ENCODE peak calls at places on chromosomes 6 and 20, in four cellular contexts. Z is A673; Y is aorta; T is CD8-positive, alpha-beta T cell. P is an unnamed sample. For H3K27me3 and H3K9me3, the result is how much of the 10 kb centered on the place peaks cover.

GRCh38 chr6:101120747-101121146 is 239.6 kb upstream of the ASCC3 start:
- DNase-seq in T (no peak), Y (no peak), Z (no peak), P (no peak)

GRCh38 chr6:41723178-41723935 is 12.1 kb downstream of the TFEB start:
- DNase-seq in Y (peak), T (no peak), Z (peak), P (peak)

GRCh38 chr6:93679836-93680235 is 260.5 kb upstream of the EPHA7 start:
- DNase-seq in T (no peak), Y (no peak), Z (no peak), P (no peak)

GRCh38 chr20:18719426-18719825 is 94.2 kb upstream of the SCP2D1 start:
- DNase-seq in T (no peak), Z (no peak), Y (no peak), P (no peak)

GRCh38 chr20:34634392-34634791 is 42.5 kb downstream of the PIGU start:
- DNase-seq in Y (no peak), Z (no peak), T (no peak), P (no peak)

GRCh38 chr6:108546079-108547049 is 14.4 kb upstream of the FOXO3 start:
- DNase-seq in Z (no peak), Y (no peak), T (no peak), P (no peak)

GRCh38 chr20:63963348-63963741 is 6.4 kb downstream of the ZNF512B start:
- DNase-seq in T (no peak), Y (no peak), Z (no peak), P (no peak)

GRCh38 chr6:43887906-43888683 is 118.1 kb downstream of the VEGFA start:
- DNase-seq in T (no peak), Z (no peak), Y (peak), P (no peak)

GRCh38 chr6:90326404-90327057 is 29.9 kb upstream of the BACH2 start:
- DNase-seq in Z (no peak), T (no peak), Y (no peak), P (no peak)

GRCh38 chr6:71982385-71982784 is 96.0 kb downstream of the RIMS1 start:
- DNase-seq in T (no peak), Y (no peak), Z (no peak), P (no peak)

DNA sequence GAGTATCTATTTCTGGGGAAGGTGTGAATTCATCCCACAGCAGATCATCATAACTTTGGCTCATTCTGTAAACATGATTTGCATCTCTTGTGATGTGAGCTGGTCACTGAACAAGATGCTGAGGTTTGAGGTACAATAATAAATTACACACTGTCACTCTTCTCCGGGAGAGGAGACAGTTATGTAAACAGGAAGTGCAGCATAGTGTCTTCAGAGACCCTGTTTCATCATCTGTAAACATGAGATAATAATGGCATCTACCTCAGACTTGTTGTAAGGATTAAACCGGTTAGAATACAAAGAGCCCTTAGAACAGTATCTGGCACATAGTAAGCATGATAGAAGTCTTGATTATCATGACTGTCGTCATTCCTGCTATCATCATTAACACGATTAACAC is 125.2 kb downstream of the TBC1D7 start:
- DNase-seq in T (no peak), Z (no peak), Y (no peak), P (no peak)
- H3K27me3 ChIP-seq in T (under half), Z (under half), Y (under half), P (under half)

GRCh38 chr6:26599134-26599533 is 2.4 kb downstream of the ABT1 start:
- DNase-seq in T (no peak), Z (no peak), Y (no peak), P (no peak)

GRCh38 chr6:26597821-26598220 is 1.1 kb downstream of the ABT1 start:
- DNase-seq in T (no peak), Z (no peak), Y (no peak), P (no peak)

GRCh38 chr6:26599591-26599990 is 2.8 kb downstream of the ABT1 start:
- DNase-seq in Z (no peak), Y (no peak), T (no peak), P (no peak)

GRCh38 chr6:26597389-26597766 is 625 bp downstream of the ABT1 start:
- DNase-seq in Y (no peak), Z (no peak), T (no peak), P (no peak)

DNA sequence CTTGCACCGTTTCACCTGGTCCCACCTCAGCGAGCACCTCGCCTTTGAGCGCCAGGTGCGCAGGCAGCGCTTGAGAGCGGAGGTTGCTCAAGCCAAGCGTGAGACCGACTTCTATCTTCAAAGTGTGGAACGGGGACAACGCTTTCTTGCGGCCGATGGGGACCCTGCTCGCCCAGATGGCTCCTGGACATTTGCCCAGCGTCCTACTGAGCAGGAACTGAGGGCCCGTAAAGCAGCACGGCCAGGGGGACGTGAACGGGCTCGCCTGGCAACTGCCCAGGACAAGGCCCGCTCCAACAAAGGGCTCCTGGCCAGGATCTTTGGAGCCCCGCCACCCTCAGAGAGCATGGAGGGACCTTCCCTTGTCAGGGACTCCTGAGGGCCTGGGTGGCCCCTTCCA is 1.5 kb downstream of the ABT1 start:
- DNase-seq in T (no peak), Z (no peak), Y (no peak), P (no peak)
- H3K4me3 ChIP-seq in T (no peak), Z (no peak), Y (no peak), P (no peak)

DNA sequence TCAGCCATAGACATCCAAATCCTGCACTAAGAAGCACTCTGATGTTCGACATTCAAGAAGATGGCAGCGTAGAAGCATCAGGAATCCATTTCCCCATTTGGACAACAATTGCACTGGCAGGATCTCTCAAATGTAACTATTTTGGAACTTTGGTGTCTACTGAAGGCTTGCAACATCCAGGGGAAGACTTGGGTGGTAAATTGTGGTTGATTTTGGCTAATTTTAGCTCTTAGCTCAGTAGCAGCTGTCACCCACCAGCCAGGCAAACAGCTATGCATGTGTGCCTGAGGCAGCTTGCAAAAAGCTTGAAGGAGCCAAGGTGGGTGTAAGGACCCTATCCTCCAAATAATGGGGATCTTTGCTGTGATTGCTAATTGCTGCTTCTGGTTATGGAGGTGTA is 35.1 kb upstream of the PPP1R3G start:
- DNase-seq in T (no peak), Y (no peak), Z (no peak), P (no peak)
- H3K9me3 ChIP-seq in T (under half), Y (under half), Z (under half), P (under half)

GRCh38 chr6:149983145-149983544 is 19.4 kb downstream of the ULBP1 start:
- DNase-seq in Y (no peak), Z (no peak), T (no peak), P (no peak)
- H3K27me3 ChIP-seq in Y (under half), Z (half or more), T (under half), P (under half)

DNA sequence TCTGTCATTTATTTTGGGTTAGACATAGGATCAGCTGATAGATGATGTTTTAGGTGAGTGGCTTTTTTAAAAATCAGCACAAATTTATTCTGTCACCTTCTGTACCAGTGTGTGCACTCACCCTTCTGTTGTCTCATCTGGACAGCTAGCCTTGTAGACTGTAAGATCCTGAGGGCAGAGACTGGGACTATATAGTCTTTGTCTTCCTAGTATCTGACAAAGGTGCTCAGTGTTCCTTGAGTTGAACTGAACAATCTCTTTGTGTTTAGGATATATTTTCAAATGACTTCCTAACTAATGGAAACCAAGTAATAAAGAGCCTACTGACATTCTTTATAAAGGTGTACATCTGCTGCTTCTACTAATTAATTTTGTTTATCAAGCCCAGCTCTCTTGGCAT is 3.0 kb downstream of the DCBLD1 start:
- DNase-seq in Y (no peak), Z (no peak), T (no peak), P (no peak)
- H3K4me3 ChIP-seq in Y (no peak), Z (no peak), T (no peak), P (no peak)